ENCODE peak calls at places on chromosomes 5 and 9, in four cellular contexts. M is aorta, G is LHCN-M2, O is foreskin fibroblast. K is an unnamed sample.

GRCh38 chr5:178404987-178405386 is 172.4 kb upstream of the PHYKPL start:
- DNase-seq in O (no peak), M (peak; percentile 22), G (no peak), K (no peak)

GRCh38 chr5:94469889-94470288 is 148.5 kb downstream of the KIAA0825 start:
- DNase-seq in O (peak; percentile 85), G (peak; percentile 24), M (no peak), K (no peak)

GRCh38 chr9:94872921-94873511 is 146.5 kb downstream of the AOPEP start:
- DNase-seq in M (no peak), G (no peak), O (no peak), K (no peak)

GRCh38 chr5:1950096-1950707 is 67.5 kb upstream of the IRX4 start:
- DNase-seq in O (no peak), G (no peak), M (no peak), K (no peak)

GRCh38 chr9:115133649-115134048 is 15.7 kb upstream of the TNC start:
- DNase-seq in O (peak; percentile 90), M (no peak), G (peak; percentile 76), K (no peak)

GRCh38 chr5:31939151-31939550 is 235.0 kb downstream of the GOLPH3 start:
- DNase-seq in O (no peak), M (no peak), G (no peak), K (no peak)

GRCh38 chr5:14531668-14532067 is 49.9 kb upstream of the OTULINL start:
- DNase-seq in M (no peak), G (no peak), O (no peak), K (no peak)

GRCh38 chr9:109411818-109412352 is 86.2 kb downstream of the PTPN3 start:
- DNase-seq in O (peak; percentile 43), G (peak; percentile 40), M (no peak), K (no peak)

GRCh38 chr5:2442686-2443354 is 308.7 kb downstream of the IRX2 start:
- DNase-seq in M (no peak), O (no peak), G (no peak), K (no peak)

GRCh38 chr5:174327317-174327864 is 281.9 kb downstream of the NSG2 start:
- DNase-seq in O (peak; percentile 18), M (peak; percentile 82), G (peak; percentile 43), K (peak; percentile 73)

GRCh38 chr9:134560206-134560605 is 81.4 kb upstream of the COL5A1 start:
- DNase-seq in G (no peak), O (no peak), M (no peak), K (no peak)

GRCh38 chr9:83649080-83649479 is 26.1 kb downstream of the IDNK start:
- DNase-seq in G (peak; percentile 26), O (peak; percentile 16), M (peak; percentile 68), K (peak; percentile 66)

GRCh38 chr5:77326142-77326541 is 115.7 kb downstream of the PDE8B start:
- DNase-seq in G (no peak), M (no peak), O (no peak), K (no peak)

GRCh38 chr5:41232797-41233196 is 19.5 kb upstream of the C6 start:
- DNase-seq in O (no peak), G (no peak), M (no peak), K (no peak)

GRCh38 chr9:27423919-27424710 is 100.0 kb upstream of the IFNK start:
- DNase-seq in M (no peak), O (no peak), G (no peak), K (no peak)

GRCh38 chr5:140073296-140073695 is 30.2 kb upstream of the NRG2 start:
- DNase-seq in O (no peak), G (peak; percentile 6), M (no peak), K (no peak)

GRCh38 chr5:133729800-133730199 is 117.5 kb upstream of the FSTL4 start:
- DNase-seq in G (no peak), M (no peak), O (no peak), K (no peak)

GRCh38 chr5:74517700-74518099 is 122.8 kb downstream of the ENC1 start:
- DNase-seq in M (no peak), O (peak; percentile 73), G (peak; percentile 87), K (no peak)

GRCh38 chr9:114214181-114214580 is 58.8 kb downstream of the COL27A1 start:
- DNase-seq in M (peak; percentile 89), G (no peak), O (peak; percentile 69), K (no peak)

GRCh38 chr9:15121591-15121990 is 185.4 kb downstream of the TTC39B start:
- DNase-seq in G (no peak), M (no peak), O (no peak), K (no peak)

GRCh38 chr9:21096172-21096900 is 18.6 kb upstream of the IFNB1 start:
- DNase-seq in G (peak; percentile 60), M (no peak), O (peak; percentile 12), K (no peak)

K was measured in HuH-7.